ENCODE peak calls at places on chromosomes 5 and 9, in six cellular contexts. Q is fibroblast of villous mesenchyme; B is osteocyte; E is CD8-positive, alpha-beta T cell; I is left ventricle myocardium inferior; A is activated CD4-positive, alpha-beta T cell treated with anti-CD3 and anti-CD28 coated beads, Interleukin-2, amount 50 U/mL, for 1 hour. Z is an unnamed sample.

GRCh38 chr9:128383007-128383753 is 12.0 kb downstream of the URM1 start:
- DNase-seq in A (no peak), E (no peak), I (no peak), Q (no peak), B (no peak), Z (no peak)

GRCh38 chr5:172834570-172835245 is 657 bp downstream of the ERGIC1 start:
- DNase-seq in E (no peak), B (no peak), I (no peak), Q (peak; percentile 41), A (no peak), Z (no peak)

GRCh38 chr5:76908166-76908565 is 44.7 kb upstream of the CRHBP start:
- DNase-seq in A (no peak), B (no peak), Q (no peak), E (no peak), I (no peak), Z (no peak)

GRCh38 chr5:16456103-16456832 is 9.3 kb downstream of the ZNF622 start:
- DNase-seq in Q (peak; percentile 78), E (no peak), I (no peak), B (no peak), A (no peak), Z (no peak)

GRCh38 chr5:157900644-157901043 is 41.7 kb upstream of the CLINT1 start:
- DNase-seq in A (no peak), E (no peak), I (no peak), B (no peak), Q (no peak), Z (no peak)

GRCh38 chr5:37787742-37788141 is 52.1 kb downstream of the GDNF start:
- DNase-seq in Q (no peak), E (no peak), A (no peak), B (no peak), I (no peak), Z (no peak)

GRCh38 chr9:124261787-124262595 is 4.2 kb downstream of the NEK6 start:
- DNase-seq in E (no peak), A (no peak), B (no peak), Q (peak; percentile 46), I (no peak), Z (no peak)

GRCh38 chr9:77999231-77999631 is 32.4 kb downstream of the GNAQ start:
- DNase-seq in E (no peak), A (no peak), Q (no peak), I (no peak), B (no peak), Z (no peak)

GRCh38 chr5:5315068-5315835 is 107.2 kb upstream of the ICE1 start:
- DNase-seq in I (no peak), B (no peak), A (no peak), Q (peak; percentile 53), E (no peak), Z (no peak)

GRCh38 chr5:89901983-89902382 is 507.6 kb downstream of the CETN3 start:
- DNase-seq in B (no peak), I (no peak), Q (no peak), E (no peak), A (no peak), Z (no peak)

GRCh38 chr5:39783756-39784421 is 359.1 kb upstream of the DAB2 start:
- DNase-seq in Q (peak; percentile 21), E (no peak), A (no peak), I (no peak), B (no peak), Z (no peak)

GRCh38 chr5:132799392-132799791 is 13.7 kb upstream of the SOWAHA start:
- DNase-seq in A (no peak), E (no peak), Q (no peak), B (no peak), I (no peak), Z (no peak)

GRCh38 chr9:69750085-69750484 is 9.7 kb downstream of the PTAR1 start:
- DNase-seq in I (no peak), E (no peak), Q (peak; percentile 27), A (no peak), B (no peak), Z (no peak)

GRCh38 chr9:78131969-78132687 is 100.5 kb upstream of the GNAQ start:
- DNase-seq in E (no peak), I (no peak), Q (no peak), B (no peak), A (no peak), Z (no peak)

Z was measured in T-helper 9 cell.